ENCODE peak calls at places on chromosome 14, in seven cellular contexts. W is A549, C is uterus, D is esophagus squamous epithelium, V is GM23338, J is gastrocnemius medialis, Y is ovary. M is an unnamed sample. For H3K4me1, the result is how much of the 10 kb centered on the place peaks cover.

GRCh38 chr14:65098586-65098985 is 3.7 kb downstream of the MAX start:
- DNase-seq in V (no peak), J (no peak), D (no peak), C (no peak), Y (no peak), W (no peak), M (no peak)

GRCh38 chr14:71113376-71113775 is 206.1 kb downstream of the PCNX1 start:
- DNase-seq in D (no peak), J (no peak), C (no peak), W (no peak), Y (no peak), V (no peak), M (no peak)

GRCh38 chr14:28609228-28609828 is 157.3 kb upstream of the FOXG1 start:
- DNase-seq in Y (no peak), V (peak), W (peak), J (no peak), C (no peak), D (no peak), M (peak)

GRCh38 chr14:36021926-36022325 is 154.6 kb downstream of the PTCSC3 start:
- DNase-seq in C (no peak), J (no peak), W (no peak), Y (no peak), D (no peak), V (no peak), M (no peak)

GRCh38 chr14:76870146-76870545 is 43.9 kb downstream of the LRRC74A start:
- DNase-seq in V (peak), W (peak), Y (no peak), J (no peak), D (no peak), C (no peak), M (no peak)

GRCh38 chr14:50668008-50668851 is at the start of gene SAV1:
- DNase-seq in V (peak), C (peak), J (peak), W (peak), D (no peak), Y (peak), M (peak)

GRCh38 chr14:99590746-99591555 is 13.1 kb downstream of the CCDC85C start:
- DNase-seq in J (no peak), C (peak), Y (no peak), W (no peak), V (no peak), D (no peak), M (no peak)

GRCh38 chr14:100875126-100875525 is 28.4 kb downstream of the RTL1 start:
- DNase-seq in C (no peak), D (no peak), W (no peak), Y (peak), J (no peak), V (no peak), M (no peak)

GRCh38 chr14:69349091-69349777 is 48.9 kb downstream of the ERH start:
- DNase-seq in Y (no peak), C (no peak), W (no peak), J (no peak), V (peak), D (no peak), M (no peak)

GRCh38 chr14:105864116-105864515 is 337.7 kb downstream of the TMEM121 start:
- DNase-seq in D (no peak), C (peak), V (no peak), Y (peak), J (no peak), W (no peak), M (no peak)

GRCh38 chr14:76762617-76763361 is 1.5 kb downstream of the VASH1 start:
- DNase-seq in Y (no peak), D (no peak), W (no peak), J (no peak), V (no peak), C (no peak), M (no peak)

GRCh38 chr14:94081386-94081820 is 293 bp downstream of the IFI27L1 start:
- DNase-seq in W (no peak), J (no peak), V (no peak), D (no peak), C (no peak), Y (no peak), M (no peak)
- H3K27ac ChIP-seq in W (peak), J (peak), V (no peak), D (peak), C (peak), Y (no peak), M (peak)

DNA sequence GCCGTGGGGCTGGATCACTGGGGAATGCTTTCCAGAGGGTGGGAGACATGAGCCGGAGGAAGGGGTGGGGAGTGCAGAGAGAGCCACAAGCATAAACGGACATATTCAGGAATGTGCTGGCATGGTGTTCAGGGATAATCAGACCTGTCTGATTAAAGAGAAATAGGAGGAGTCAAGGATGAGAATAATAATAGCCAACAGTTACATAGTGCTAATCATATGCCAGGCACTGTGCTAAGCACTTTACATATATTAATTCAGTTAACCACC is 43.7 kb downstream of the LTBP2 start:
- DNase-seq in V (no peak), J (no peak), C (no peak), W (no peak), Y (no peak), D (no peak), M (no peak)
- H3K4me1 ChIP-seq in V (under half), J (under half), C (under half), W (half or more), Y (under half), D (half or more), M (half or more)

GRCh38 chr14:82872494-82872893 is 1338.8 kb upstream of the SEL1L start:
- DNase-seq in V (peak), J (no peak), D (no peak), W (peak), C (no peak), Y (no peak), M (no peak)
- TF ChIP-seq CTCF in V (peak), J (no peak), D (no peak), W (no peak), C (no peak), Y (no peak), M (no peak)

DNA sequence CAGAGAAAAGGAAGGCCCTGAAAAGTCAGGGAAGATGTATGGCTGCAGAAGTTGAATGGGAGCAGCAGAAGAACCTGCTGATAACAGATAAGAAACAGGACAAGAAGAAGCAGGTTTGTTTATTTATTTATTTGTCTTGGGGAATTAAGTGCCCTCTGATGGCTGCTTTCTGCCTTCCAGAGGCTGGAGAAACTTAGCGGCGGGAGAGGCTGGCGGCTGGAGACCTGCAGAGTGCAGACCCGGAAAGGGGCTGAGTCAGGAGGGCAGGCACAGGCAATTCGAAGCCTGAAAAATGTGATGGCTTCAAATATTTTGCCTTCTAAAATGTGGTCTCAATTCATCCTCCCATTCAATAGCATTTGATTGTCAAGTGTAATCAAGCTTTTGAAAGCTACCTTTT is 168.2 kb upstream of the GZMB start:
- DNase-seq in V (peak), D (no peak), C (no peak), J (no peak), Y (no peak), W (no peak), M (no peak)
- H3K27ac ChIP-seq in V (no peak), D (no peak), C (no peak), J (no peak), Y (no peak), W (no peak), M (no peak)

GRCh38 chr14:91369628-91370445 is 47.8 kb downstream of the CCDC88C start:
- DNase-seq in Y (no peak), D (no peak), V (no peak), J (no peak), W (no peak), C (no peak), M (no peak)

GRCh38 chr14:91372680-91373495 is 44.7 kb downstream of the CCDC88C start:
- DNase-seq in J (no peak), V (no peak), W (no peak), D (no peak), C (no peak), Y (no peak), M (peak)

GRCh38 chr14:91371990-91372375 is 45.6 kb downstream of the CCDC88C start:
- DNase-seq in C (no peak), V (no peak), J (no peak), W (no peak), Y (no peak), D (no peak), M (no peak)

GRCh38 chr14:91373591-91374245 is 43.9 kb downstream of the CCDC88C start:
- DNase-seq in V (no peak), C (no peak), J (no peak), W (no peak), D (no peak), Y (no peak), M (no peak)

DNA sequence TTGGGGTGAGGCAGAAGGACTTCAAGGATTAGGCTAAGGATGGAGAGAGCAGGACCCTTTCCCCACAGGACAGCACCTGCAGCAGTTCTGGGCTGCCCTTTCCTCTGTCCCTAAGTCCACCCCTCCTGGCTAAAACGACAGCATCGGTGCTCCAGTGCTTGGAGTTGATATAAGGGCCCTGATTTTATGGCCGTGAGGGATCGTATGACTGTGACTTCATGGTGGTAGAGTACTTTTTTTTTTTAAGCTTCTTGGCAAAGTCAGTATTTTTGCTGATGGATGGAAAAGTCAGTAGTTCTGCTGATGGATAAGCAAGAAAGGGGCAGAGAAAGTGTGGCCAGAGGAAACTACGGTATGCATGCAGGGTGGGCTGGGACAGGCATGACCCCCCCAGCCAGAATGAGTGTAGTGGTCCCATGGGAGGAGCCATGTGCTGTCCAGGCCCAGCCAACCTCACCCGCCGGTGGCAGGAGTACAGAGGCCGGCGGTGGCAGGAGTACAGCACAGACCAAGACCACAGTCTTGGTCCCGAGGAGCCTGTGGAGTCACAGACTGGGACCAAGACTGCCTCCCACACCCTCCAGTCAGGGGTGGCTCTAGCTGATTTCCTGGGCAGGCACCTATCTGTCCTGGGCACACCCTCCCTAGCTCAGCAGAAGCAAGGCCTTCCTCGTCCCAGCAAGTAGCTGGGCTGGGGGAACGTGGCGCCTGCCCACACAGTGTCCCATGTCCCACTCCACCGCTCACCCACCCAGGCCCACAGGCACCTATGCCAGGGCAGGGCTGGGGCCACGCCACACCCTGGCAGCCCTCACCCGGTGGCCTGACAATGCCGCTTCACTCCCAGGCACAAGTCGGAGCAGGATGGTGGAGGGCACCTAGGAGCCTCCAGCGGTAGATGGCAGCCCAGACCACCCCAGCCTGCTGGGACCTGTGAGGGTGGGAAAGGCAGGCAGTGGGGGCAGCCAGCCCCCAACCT is 46.3 kb downstream of the CCDC88C start:
- DNase-seq in D (no peak), Y (no peak), V (no peak), J (no peak), C (no peak), W (no peak), M (no peak)
- H3K4me1 ChIP-seq in D (half or more), Y (under half), V (under half), J (under half), C (under half), W (under half), M (half or more)

GRCh38 chr14:54902143-54902520 is 494 bp downstream of the GCH1 start:
- DNase-seq in V (peak), C (peak), D (peak), J (peak), Y (peak), W (peak), M (peak)
- TF ChIP-seq CTCF in V (no peak), C (no peak), D (no peak), J (no peak), Y (no peak), W (no peak), M (no peak)

GRCh38 chr14:97275276-97275675 is 478.1 kb downstream of the VRK1 start:
- DNase-seq in J (no peak), D (no peak), Y (no peak), W (no peak), C (no peak), V (no peak), M (no peak)

GRCh38 chr14:97276573-97276972 is 479.4 kb downstream of the VRK1 start:
- DNase-seq in W (no peak), C (no peak), V (no peak), D (no peak), Y (no peak), J (no peak), M (no peak)

GRCh38 chr14:97277711-97278110 is 480.5 kb downstream of the VRK1 start:
- DNase-seq in Y (no peak), J (no peak), W (no peak), V (peak), C (no peak), D (no peak), M (no peak)

GRCh38 chr14:97273540-97273939 is 476.4 kb downstream of the VRK1 start:
- DNase-seq in C (no peak), D (no peak), J (no peak), W (no peak), V (peak), Y (no peak), M (no peak)

DNA sequence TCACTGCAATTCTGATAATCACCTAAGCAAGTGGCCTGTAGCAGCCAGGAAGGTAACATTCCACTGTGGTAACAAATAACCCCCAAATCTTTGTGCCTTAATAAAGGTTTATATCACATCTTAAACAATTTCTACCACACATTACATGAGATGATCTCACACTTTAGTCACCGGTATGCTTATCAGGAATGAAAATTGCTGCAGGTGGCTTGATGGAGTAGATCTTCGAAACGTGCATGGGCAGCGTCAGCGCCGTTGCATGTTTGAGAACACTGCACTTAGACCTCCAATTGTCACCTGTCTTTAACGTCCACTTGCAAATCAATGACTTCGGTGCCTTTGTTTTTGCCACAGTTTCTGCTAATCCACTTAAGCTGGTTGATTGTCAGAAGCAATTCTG is 477.4 kb downstream of the VRK1 start:
- DNase-seq in C (no peak), D (no peak), W (no peak), Y (no peak), V (no peak), J (no peak), M (no peak)
- H3K27ac ChIP-seq in C (no peak), D (no peak), W (no peak), Y (no peak), V (no peak), J (no peak), M (no peak)